ENCODE peak calls at places on chromosome 18, in eight cellular contexts. D is fibroblast of mammary gland, U is GM13977, R is foreskin fibroblast, Z is endothelial cell of umbilical vein, T is hepatocyte, Q is A549, M is H9. B is an unnamed sample.

GRCh38 chr18:21740724-21741510 is at the start of gene MIB1:
- DNase-seq in D (no peak), U (peak), R (no peak), Z (no peak), T (peak), Q (peak), M (no peak), B (peak)

GRCh38 chr18:71250191-71250590 is 961.3 kb downstream of the SOCS6 start:
- DNase-seq in D (no peak), U (no peak), R (no peak), Z (peak), T (no peak), Q (no peak), M (no peak), B (no peak)

GRCh38 chr18:62152844-62153243 is 34.0 kb downstream of the PIGN start:
- DNase-seq in D (no peak), U (no peak), R (no peak), Z (no peak), T (no peak), Q (no peak), M (no peak), B (peak)

GRCh38 chr18:57121542-57122112 is 25.3 kb upstream of the BOD1L2 start:
- DNase-seq in D (no peak), U (no peak), R (no peak), Z (no peak), T (no peak), Q (no peak), M (peak), B (no peak)

GRCh38 chr18:10838594-10838993 is 310.8 kb downstream of the PIEZO2 start:
- DNase-seq in D (peak), U (peak), R (no peak), Z (no peak), T (peak), Q (no peak), M (no peak), B (peak)

GRCh38 chr18:27223570-27224340 is 38.6 kb upstream of the CHST9 start:
- DNase-seq in D (no peak), U (no peak), R (no peak), Z (no peak), T (no peak), Q (no peak), M (peak), B (no peak)

GRCh38 chr18:57353137-57353939 is 981 bp downstream of the ST8SIA3 start:
- DNase-seq in D (no peak), U (no peak), R (peak), Z (no peak), T (peak), Q (no peak), M (no peak), B (peak)

GRCh38 chr18:21761471-21762115 is 21.0 kb downstream of the MIB1 start:
- DNase-seq in D (no peak), U (no peak), R (no peak), Z (no peak), T (no peak), Q (no peak), M (no peak), B (no peak)

GRCh38 chr18:79519751-79520472 is 124.2 kb downstream of the NFATC1 start:
- DNase-seq in D (no peak), U (no peak), R (peak), Z (no peak), T (peak), Q (no peak), M (peak), B (no peak)

GRCh38 chr18:7488571-7488970 is 78.5 kb upstream of the PTPRM start:
- DNase-seq in D (no peak), U (no peak), R (no peak), Z (no peak), T (peak), Q (no peak), M (no peak), B (no peak)
- TF ChIP-seq CTCF in D (no peak), U (no peak), R (no peak), Z (no peak), T (no peak), Q (no peak), M (peak), B (no peak)

GRCh38 chr18:31686572-31686971 is 2.2 kb upstream of the B4GALT6 start:
- DNase-seq in D (no peak), U (peak), R (no peak), Z (no peak), T (no peak), Q (no peak), M (no peak), B (no peak)

GRCh38 chr18:31687016-31687415 is 2.6 kb upstream of the B4GALT6 start:
- DNase-seq in D (no peak), U (no peak), R (no peak), Z (no peak), T (no peak), Q (no peak), M (no peak), B (no peak)

GRCh38 chr18:31688601-31689000 is 4.2 kb upstream of the B4GALT6 start:
- DNase-seq in D (no peak), U (no peak), R (no peak), Z (no peak), T (no peak), Q (no peak), M (no peak), B (no peak)

GRCh38 chr18:31685097-31686082 is 1.0 kb upstream of the B4GALT6 start:
- DNase-seq in D (peak), U (peak), R (peak), Z (peak), T (peak), Q (peak), M (peak), B (peak)

GRCh38 chr18:31687529-31687928 is 3.1 kb upstream of the B4GALT6 start:
- DNase-seq in D (no peak), U (no peak), R (peak), Z (no peak), T (no peak), Q (no peak), M (no peak), B (no peak)
- TF ChIP-seq CTCF in D (peak), U (peak), R (no peak), Z (no peak), T (no peak), Q (no peak), M (peak), B (no peak)

GRCh38 chr18:37265382-37265781 is 300.2 kb downstream of the CELF4 start:
- DNase-seq in D (no peak), U (no peak), R (no peak), Z (no peak), T (no peak), Q (no peak), M (no peak), B (no peak)
- TF ChIP-seq CTCF in D (no peak), U (no peak), R (no peak), Z (no peak), T (no peak), Q (no peak), M (no peak), B (no peak)

GRCh38 chr18:48605408-48605845 is 66.6 kb downstream of the CTIF start:
- DNase-seq in D (peak), U (no peak), R (peak), Z (peak), T (peak), Q (no peak), M (peak), B (peak)
- TF ChIP-seq CTCF in D (peak), U (peak), R (peak), Z (peak), T (peak), Q (peak), M (peak), B (peak)

GRCh38 chr18:41069166-41069565 is 885.9 kb upstream of the PIK3C3 start:
- DNase-seq in D (no peak), U (no peak), R (no peak), Z (no peak), T (no peak), Q (no peak), M (no peak), B (no peak)
- TF ChIP-seq CTCF in D (no peak), U (no peak), R (no peak), Z (no peak), T (no peak), Q (no peak), M (no peak), B (no peak)

DNA sequence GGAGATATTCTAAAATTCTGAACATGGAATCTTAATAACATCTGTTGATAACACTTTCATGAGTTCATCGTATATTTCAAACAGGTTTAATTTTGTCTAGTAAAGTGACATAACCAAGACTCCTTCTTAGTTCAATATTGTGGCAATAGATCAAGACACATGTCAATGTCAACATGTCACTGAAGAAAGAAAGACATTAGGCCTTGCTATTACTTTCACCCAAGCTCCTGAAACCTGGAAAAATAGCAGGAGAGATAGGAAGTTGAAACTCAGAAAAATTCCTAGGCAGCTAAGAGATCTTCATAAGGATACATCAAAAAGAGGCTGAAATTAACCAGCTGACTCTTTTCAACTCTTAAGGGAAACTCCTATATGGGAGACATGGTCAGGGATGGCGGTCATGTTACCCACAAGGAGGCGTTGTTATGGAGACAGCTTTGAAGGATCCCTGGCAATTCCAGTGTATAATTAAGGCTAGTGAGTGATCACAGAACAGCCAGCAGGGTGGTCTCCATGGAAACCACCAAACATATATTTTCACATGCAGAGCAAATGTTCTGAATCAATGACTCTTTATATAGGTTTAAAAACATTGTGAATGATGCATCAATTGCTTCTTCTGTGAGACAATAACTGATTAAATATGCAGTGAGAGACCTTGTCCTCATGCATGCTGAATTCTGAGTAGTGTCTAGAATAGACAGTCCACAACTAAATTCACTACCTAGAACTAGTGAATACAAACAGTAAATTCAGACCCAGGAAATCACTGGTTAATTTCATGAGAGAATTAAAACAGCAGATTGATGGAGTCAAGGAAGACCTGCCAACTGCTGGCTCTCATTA is 115.3 kb upstream of the RIOK3 start:
- DNase-seq in D (peak), U (no peak), R (no peak), Z (peak), T (peak), Q (no peak), M (no peak), B (no peak)
- TF ChIP-seq CTCF in D (no peak), U (no peak), R (no peak), Z (no peak), T (no peak), Q (no peak), M (peak), B (no peak)

B was measured in GM20000.